ENCODE peak calls at places on chromosome 22, in nine cellular contexts. D is fibroblast of mammary gland; U is CD8-positive, alpha-beta T cell; T is cardiac muscle cell; J is omental fat pad; Q is tibial artery; E is retinal pigment epithelial cell; M is mammary epithelial cell; K is brain microvascular endothelial cell. R is an unnamed sample.

GRCh38 chr22:25354456-25354855 is 135.0 kb downstream of the CRYBB2 start:
- DNase-seq in D (no peak), U (no peak), T (no peak), J (no peak), Q (no peak), E (no peak), M (no peak), K (no peak), R (no peak)

GRCh38 chr22:35480627-35481565 is 59.7 kb upstream of the RASD2 start:
- DNase-seq in D (no peak), U (no peak), T (no peak), J (no peak), Q (no peak), E (no peak), M (no peak), K (no peak), R (no peak)

GRCh38 chr22:27531782-27532530 is 269.6 kb downstream of the MN1 start:
- DNase-seq in D (peak), U (no peak), T (peak), J (no peak), Q (no peak), E (peak), M (peak), K (peak), R (no peak)

GRCh38 chr22:43449205-43449830 is 37.5 kb downstream of the MPPED1 start:
- DNase-seq in D (no peak), U (no peak), T (peak), J (no peak), Q (no peak), E (no peak), M (no peak), K (no peak), R (no peak)

GRCh38 chr22:24810043-24810749 is 4.2 kb downstream of the SGSM1 start:
- DNase-seq in D (no peak), U (no peak), T (no peak), J (no peak), Q (peak), E (no peak), M (no peak), K (no peak), R (no peak)

GRCh38 chr22:50192825-50193204 is 7.1 kb downstream of the TRABD start:
- DNase-seq in D (no peak), U (peak), T (no peak), J (no peak), Q (no peak), E (no peak), M (no peak), K (no peak), R (no peak)

GRCh38 chr22:19086944-19087343 is 35.3 kb downstream of the DGCR2 start:
- DNase-seq in D (peak), U (no peak), T (no peak), J (no peak), Q (no peak), E (no peak), M (peak), K (peak), R (no peak)

GRCh38 chr22:19239464-19239863 is 52.1 kb downstream of the CLTCL1 start:
- DNase-seq in D (no peak), U (no peak), T (no peak), J (no peak), Q (no peak), E (no peak), M (no peak), K (no peak), R (no peak)

GRCh38 chr22:17192186-17192585 is 27.0 kb downstream of the ADA2 start:
- DNase-seq in D (no peak), U (no peak), T (no peak), J (no peak), Q (no peak), E (no peak), M (no peak), K (no peak), R (no peak)

GRCh38 chr22:49507607-49508292 is 319.9 kb downstream of the BRD1 start:
- DNase-seq in D (no peak), U (no peak), T (no peak), J (no peak), Q (peak), E (no peak), M (no peak), K (no peak), R (no peak)

GRCh38 chr22:43346521-43346929 is 3.4 kb upstream of the SCUBE1 start:
- DNase-seq in D (peak), U (peak), T (peak), J (no peak), Q (peak), E (no peak), M (peak), K (peak), R (peak)

GRCh38 chr22:42444060-42444904 is 12.1 kb upstream of the NFAM1 start:
- DNase-seq in D (peak), U (peak), T (peak), J (peak), Q (peak), E (peak), M (peak), K (peak), R (peak)

GRCh38 chr22:17444204-17444504 is 74.9 kb downstream of the CECR2 start:
- DNase-seq in D (no peak), U (no peak), T (no peak), J (no peak), Q (no peak), E (no peak), M (no peak), K (no peak), R (no peak)

GRCh38 chr22:24585461-24585860 is 7.4 kb downstream of the LRRC75B start:
- DNase-seq in D (no peak), U (no peak), T (no peak), J (no peak), Q (no peak), E (no peak), M (no peak), K (no peak), R (no peak)

GRCh38 chr22:39291501-39291900 is 27.9 kb downstream of the RPL3 start:
- DNase-seq in D (no peak), U (no peak), T (no peak), J (no peak), Q (no peak), E (no peak), M (no peak), K (no peak), R (no peak)
- TF ChIP-seq CTCF in D (no peak), U (no peak), T (peak), J (no peak), Q (no peak), E (peak), M (no peak), K (peak), R (no peak)

DNA sequence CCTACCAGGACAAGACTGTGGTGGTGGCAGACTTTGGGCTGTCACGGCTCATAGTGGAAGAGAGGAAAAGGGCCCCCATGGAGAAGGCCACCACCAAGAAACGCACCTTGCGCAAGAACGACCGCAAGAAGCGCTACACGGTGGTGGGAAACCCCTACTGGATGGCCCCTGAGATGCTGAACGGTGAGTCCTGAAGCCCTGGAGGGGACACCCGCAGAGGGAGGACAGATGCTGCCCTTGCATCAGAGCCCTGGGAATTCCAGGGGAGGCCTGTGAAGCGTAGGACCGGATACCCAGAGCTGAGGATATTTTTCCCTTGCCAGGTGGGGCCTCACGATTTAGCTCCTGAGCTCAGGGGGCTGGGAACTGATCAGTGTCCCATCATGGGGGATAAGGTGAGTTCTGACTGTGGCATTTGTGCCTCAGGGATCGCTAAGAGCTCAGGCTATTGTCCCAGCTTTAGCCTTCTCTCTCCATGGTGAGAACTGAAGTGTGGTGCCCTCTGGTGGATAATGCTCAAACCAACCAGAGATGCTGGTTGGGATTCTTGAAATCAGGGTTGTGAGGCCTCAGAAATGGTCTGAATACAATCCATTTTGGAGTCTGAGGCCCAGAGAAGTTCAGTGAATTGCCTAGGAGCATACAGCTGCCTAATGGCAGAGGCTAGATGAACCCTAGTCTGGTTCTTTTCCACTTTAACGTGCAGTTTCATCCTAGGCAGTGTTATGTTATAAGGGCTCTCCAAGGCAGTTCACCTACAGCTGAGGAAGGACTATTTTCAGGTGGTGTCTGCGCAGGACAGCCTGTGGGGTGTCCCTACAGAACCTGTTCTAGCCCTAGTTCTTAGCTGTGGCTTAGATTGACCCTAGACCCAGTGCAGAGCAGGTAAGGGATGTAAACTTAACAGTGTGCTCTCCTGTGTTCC is 19.5 kb downstream of the PIK3IP1 start:
- DNase-seq in D (peak), U (peak), T (peak), J (no peak), Q (peak), E (no peak), M (peak), K (peak), R (no peak)
- TF ChIP-seq CTCF in D (peak), U (peak), T (peak), J (no peak), Q (peak), E (peak), M (peak), K (peak), R (peak)

GRCh38 chr22:20268350-20269012 is 363 bp upstream of the RTN4R start:
- DNase-seq in D (peak), U (peak), T (peak), J (no peak), Q (no peak), E (no peak), M (peak), K (no peak), R (no peak)
- TF ChIP-seq CTCF in D (peak), U (peak), T (peak), J (peak), Q (peak), E (no peak), M (peak), K (peak), R (peak)

GRCh38 chr22:32476286-32476685 is 1.7 kb downstream of the FBXO7 start:
- DNase-seq in D (no peak), U (no peak), T (no peak), J (no peak), Q (no peak), E (no peak), M (no peak), K (no peak), R (no peak)

GRCh38 chr22:32475428-32476010 is 908 bp downstream of the FBXO7 start:
- DNase-seq in D (no peak), U (peak), T (peak), J (no peak), Q (peak), E (peak), M (no peak), K (no peak), R (no peak)

GRCh38 chr22:32476804-32477203 is 2.2 kb downstream of the FBXO7 start:
- DNase-seq in D (no peak), U (no peak), T (no peak), J (no peak), Q (no peak), E (no peak), M (no peak), K (no peak), R (no peak)

GRCh38 chr22:32474635-32475427 is at the start of gene FBXO7:
- DNase-seq in D (peak), U (peak), T (peak), J (peak), Q (peak), E (peak), M (peak), K (peak), R (peak)

GRCh38 chr22:32473388-32473952 is 1.1 kb upstream of the FBXO7 start:
- DNase-seq in D (peak), U (no peak), T (peak), J (no peak), Q (no peak), E (peak), M (peak), K (peak), R (no peak)
- TF ChIP-seq CTCF in D (peak), U (peak), T (peak), J (no peak), Q (no peak), E (peak), M (peak), K (peak), R (peak)

DNA sequence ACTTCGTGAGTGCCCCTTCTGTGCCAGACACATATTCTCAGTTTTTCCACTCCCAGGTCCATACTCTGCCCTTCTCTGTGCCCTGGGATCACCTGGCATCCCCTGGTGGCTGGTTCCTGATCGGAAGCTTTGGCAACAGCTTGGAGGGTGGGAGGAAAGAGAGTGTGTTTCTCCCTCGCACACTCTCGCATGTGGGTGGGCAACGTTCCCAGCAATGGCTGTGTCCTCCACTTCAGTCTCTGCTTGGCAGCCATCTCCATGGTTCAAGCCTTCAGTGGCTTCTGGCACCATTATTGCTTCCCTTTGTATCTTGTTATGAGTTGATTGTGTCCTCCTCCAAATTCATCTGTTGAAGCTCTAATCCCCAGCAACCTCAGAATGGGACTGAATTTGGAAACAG is 342.7 kb upstream of the SYN3 start:
- DNase-seq in D (no peak), U (no peak), T (no peak), J (no peak), Q (no peak), E (no peak), M (no peak), K (no peak), R (no peak)
- TF ChIP-seq CTCF in D (no peak), U (no peak), T (no peak), J (no peak), Q (no peak), E (no peak), M (no peak), K (peak), R (no peak)

GRCh38 chr22:46757104-46757503 is 5.3 kb upstream of the TBC1D22A start:
- DNase-seq in D (no peak), U (no peak), T (no peak), J (no peak), Q (no peak), E (no peak), M (no peak), K (no peak), R (no peak)

GRCh38 chr22:46761017-46761416 is 1.4 kb upstream of the TBC1D22A start:
- DNase-seq in D (no peak), U (no peak), T (no peak), J (no peak), Q (no peak), E (no peak), M (no peak), K (no peak), R (no peak)

GRCh38 chr22:46758098-46758497 is 4.4 kb upstream of the TBC1D22A start:
- DNase-seq in D (no peak), U (no peak), T (no peak), J (no peak), Q (no peak), E (no peak), M (no peak), K (no peak), R (no peak)

GRCh38 chr22:46756097-46756496 is 6.4 kb upstream of the TBC1D22A start:
- DNase-seq in D (no peak), U (no peak), T (no peak), J (no peak), Q (no peak), E (no peak), M (no peak), K (no peak), R (no peak)

DNA sequence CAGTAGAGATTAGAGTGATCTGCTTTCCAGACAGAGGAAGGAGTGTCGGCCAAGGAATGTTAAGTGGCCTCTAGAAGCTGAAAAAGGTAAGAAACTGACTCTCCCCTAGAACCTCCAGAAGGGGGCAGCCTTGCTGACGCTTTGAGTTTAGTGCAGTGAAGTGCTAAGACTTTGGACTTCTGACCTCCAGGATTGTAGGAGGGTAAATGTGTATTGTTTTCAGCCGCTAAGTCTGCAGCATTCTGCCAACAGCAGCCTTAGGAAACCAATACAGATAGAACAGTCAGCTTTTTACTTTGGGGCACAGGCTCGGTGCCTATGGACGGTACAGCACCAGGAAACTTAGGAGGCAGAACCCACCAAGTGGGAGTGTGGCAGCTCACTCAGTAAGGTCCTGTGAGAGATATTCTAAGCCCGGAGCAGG is 3.6 kb upstream of the TBC1D22A start:
- DNase-seq in D (peak), U (peak), T (peak), J (no peak), Q (no peak), E (peak), M (peak), K (peak), R (no peak)
- TF ChIP-seq CTCF in D (peak), U (peak), T (peak), J (no peak), Q (peak), E (peak), M (peak), K (peak), R (peak)

DNA sequence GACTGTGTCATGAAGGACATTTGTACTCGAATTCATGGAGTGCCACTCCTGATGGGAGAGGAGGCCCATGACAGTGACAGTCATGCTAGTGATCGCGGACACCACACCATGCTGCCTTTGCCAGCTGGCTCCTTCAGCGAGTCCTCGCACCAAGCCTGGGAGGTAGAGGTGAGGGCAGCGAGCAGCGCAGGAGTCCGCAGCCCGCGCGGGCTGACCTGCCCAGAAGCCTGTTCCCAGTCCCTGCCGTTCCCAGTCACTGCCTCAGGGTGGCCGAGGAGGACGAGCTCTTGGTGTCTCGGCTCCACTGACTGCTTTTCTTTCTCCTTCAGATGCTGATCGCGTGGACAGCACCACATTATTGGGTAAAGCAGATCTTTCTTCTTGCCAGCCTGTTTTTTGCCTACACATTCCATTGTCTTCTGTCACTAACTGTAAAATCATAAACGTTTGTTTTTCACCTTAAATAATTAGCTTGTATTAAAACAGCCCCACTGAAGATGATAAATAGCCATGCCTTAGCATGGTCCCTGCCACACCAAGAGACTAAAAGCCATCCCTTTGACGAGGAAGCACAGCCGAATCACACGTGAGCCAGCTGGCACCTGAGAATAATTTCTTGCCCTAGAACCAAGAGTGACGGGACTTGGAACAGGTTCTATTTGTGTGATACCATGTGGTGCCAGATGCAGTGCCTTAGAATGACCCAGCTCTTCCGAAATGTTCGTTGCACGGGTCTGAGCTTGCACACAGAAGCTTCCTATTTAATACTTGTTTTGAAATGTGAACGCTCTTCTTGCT is 25.5 kb downstream of the FAM118A start:
- DNase-seq in D (no peak), U (no peak), T (peak), J (no peak), Q (no peak), E (no peak), M (peak), K (no peak), R (no peak)
- TF ChIP-seq CTCF in D (no peak), U (no peak), T (no peak), J (no peak), Q (no peak), E (no peak), M (peak), K (peak), R (no peak)

DNA sequence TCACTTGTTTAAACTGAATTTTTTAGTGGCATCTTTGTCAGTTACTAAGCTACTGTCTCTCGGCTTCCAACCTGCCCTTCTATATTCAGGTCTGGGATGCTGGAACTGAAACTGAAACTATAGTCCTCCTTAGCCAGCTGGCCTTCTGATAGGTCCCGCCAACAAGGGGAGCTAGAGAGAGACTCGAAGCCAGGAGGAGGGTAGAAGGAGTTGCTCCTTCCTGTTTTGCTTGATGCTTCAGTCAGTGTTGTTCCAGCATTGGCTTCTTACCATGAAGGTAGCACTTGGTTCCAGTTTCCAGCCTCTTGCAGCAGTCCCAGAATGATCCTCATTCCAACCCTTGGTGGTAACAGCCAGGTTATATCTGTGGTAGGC is 32.9 kb upstream of the HORMAD2 start:
- DNase-seq in D (peak), U (no peak), T (no peak), J (no peak), Q (no peak), E (no peak), M (no peak), K (no peak), R (no peak)
- TF ChIP-seq CTCF in D (no peak), U (no peak), T (no peak), J (no peak), Q (no peak), E (no peak), M (no peak), K (no peak), R (no peak)